ENCODE peak calls at places on chromosomes 1 and 21, in four cellular contexts. C, S, P and F are unnamed samples.

GRCh38 chr21:31371715-31372114 is 27.7 kb upstream of the TIAM1 start:
- DNase-seq in C (no peak), S (no peak), P (no peak), F (no peak)

GRCh38 chr1:152112101-152112884 is 3.0 kb downstream of the TCHH start:
- DNase-seq in C (no peak), S (no peak), P (no peak), F (peak)

GRCh38 chr1:228407118-228408040 is 744 bp upstream of the TRIM11 start:
- DNase-seq in C (no peak), S (no peak), P (no peak), F (no peak)

GRCh38 chr1:204263240-204263848 is 49.6 kb upstream of the GOLT1A start:
- DNase-seq in C (no peak), S (no peak), P (no peak), F (no peak)

GRCh38 chr1:7679159-7679872 is 91.8 kb upstream of the VAMP3 start:
- DNase-seq in C (no peak), S (no peak), P (no peak), F (no peak)

GRCh38 chr1:202680586-202681352 is 29.5 kb downstream of the SYT2 start:
- DNase-seq in C (no peak), S (no peak), P (no peak), F (no peak)

GRCh38 chr1:181987334-181987870 is 74.1 kb downstream of the ZNF648 start:
- DNase-seq in C (no peak), S (no peak), P (no peak), F (no peak)

GRCh38 chr1:16115468-16116363 is 40.2 kb downstream of the EPHA2 start:
- DNase-seq in C (no peak), S (no peak), P (no peak), F (no peak)

GRCh38 chr1:50265790-50266314 is 157.1 kb downstream of the ELAVL4 start:
- DNase-seq in C (no peak), S (no peak), P (no peak), F (no peak)

GRCh38 chr1:36691374-36691773 is 208.7 kb upstream of the CSF3R start:
- DNase-seq in C (no peak), S (no peak), P (no peak), F (no peak)

GRCh38 chr1:3266870-3267549 is 187.5 kb upstream of the ARHGEF16 start:
- DNase-seq in C (no peak), S (no peak), P (no peak), F (no peak)

GRCh38 chr1:115748396-115749130 is 20.0 kb downstream of the CASQ2 start:
- DNase-seq in C (no peak), S (no peak), P (no peak), F (no peak)

GRCh38 chr1:20701446-20701845 is 16.4 kb downstream of the KIF17 start:
- DNase-seq in C (no peak), S (no peak), P (no peak), F (no peak)

GRCh38 chr1:216261631-216262030 is 161.6 kb downstream of the USH2A start:
- DNase-seq in C (no peak), S (no peak), P (no peak), F (no peak)

GRCh38 chr1:217274927-217275616 is 355.8 kb downstream of the GPATCH2 start:
- DNase-seq in C (no peak), S (no peak), P (no peak), F (no peak)

GRCh38 chr1:209411491-209411929 is 172.0 kb upstream of the CAMK1G start:
- DNase-seq in C (no peak), S (no peak), P (no peak), F (no peak)

GRCh38 chr1:38522998-38523939 is 336.3 kb downstream of the RRAGC start:
- DNase-seq in C (no peak), S (no peak), P (peak), F (no peak)

GRCh38 chr1:37478890-37479254 is 4.5 kb downstream of the ZC3H12A start:
- DNase-seq in C (no peak), S (no peak), P (no peak), F (no peak)

GRCh38 chr1:166273618-166274017 is 106.8 kb upstream of the FAM78B start:
- DNase-seq in C (no peak), S (no peak), P (no peak), F (no peak)

GRCh38 chr1:244296010-244296409 is 155.7 kb downstream of the ADSS2 start:
- DNase-seq in C (no peak), S (no peak), P (no peak), F (no peak)

GRCh38 chr1:203607169-203607873 is 19.3 kb upstream of the ATP2B4 start:
- DNase-seq in C (no peak), S (no peak), P (peak), F (no peak)

GRCh38 chr1:9115656-9116205 is 13.2 kb downstream of the GPR157 start:
- DNase-seq in C (no peak), S (no peak), P (no peak), F (no peak)

GRCh38 chr1:66495490-66495889 is 38.5 kb upstream of the SGIP1 start:
- DNase-seq in C (no peak), S (no peak), P (no peak), F (no peak)

GRCh38 chr1:61043010-61043820 is 39.1 kb upstream of the NFIA start:
- DNase-seq in C (peak), S (no peak), P (no peak), F (peak)

GRCh38 chr1:12464028-12464427 is 154.0 kb downstream of the DHRS3 start:
- DNase-seq in C (no peak), S (no peak), P (peak), F (no peak)

GRCh38 chr1:200899015-200899386 is 4.3 kb downstream of the INAVA start:
- DNase-seq in C (no peak), S (no peak), P (no peak), F (peak)

GRCh38 chr1:147585640-147586383 is 44.5 kb downstream of the BCL9 start:
- DNase-seq in C (no peak), S (no peak), P (no peak), F (no peak)

GRCh38 chr1:171563675-171564074 is 58.4 kb upstream of the MYOCOS start:
- DNase-seq in C (no peak), S (no peak), P (no peak), F (no peak)

GRCh38 chr1:231770776-231771175 is 144.2 kb downstream of the DISC1 start:
- DNase-seq in C (no peak), S (no peak), P (no peak), F (no peak)

GRCh38 chr1:110005971-110006370 is 21.4 kb downstream of the AHCYL1 start:
- DNase-seq in C (no peak), S (no peak), P (no peak), F (no peak)

GRCh38 chr1:16153999-16154673 is 1.7 kb downstream of the EPHA2 start:
- DNase-seq in C (no peak), S (no peak), P (no peak), F (no peak)

GRCh38 chr1:54280652-54281051 is 80.7 kb downstream of the MRPL37 start:
- DNase-seq in C (no peak), S (no peak), P (no peak), F (no peak)

GRCh38 chr1:3789421-3790300 is 6.6 kb downstream of the LRRC47 start:
- DNase-seq in C (no peak), S (no peak), P (no peak), F (no peak)

GRCh38 chr1:110348050-110348449 is 8.9 kb downstream of the RBM15 start:
- DNase-seq in C (no peak), S (no peak), P (no peak), F (no peak)

DNA sequence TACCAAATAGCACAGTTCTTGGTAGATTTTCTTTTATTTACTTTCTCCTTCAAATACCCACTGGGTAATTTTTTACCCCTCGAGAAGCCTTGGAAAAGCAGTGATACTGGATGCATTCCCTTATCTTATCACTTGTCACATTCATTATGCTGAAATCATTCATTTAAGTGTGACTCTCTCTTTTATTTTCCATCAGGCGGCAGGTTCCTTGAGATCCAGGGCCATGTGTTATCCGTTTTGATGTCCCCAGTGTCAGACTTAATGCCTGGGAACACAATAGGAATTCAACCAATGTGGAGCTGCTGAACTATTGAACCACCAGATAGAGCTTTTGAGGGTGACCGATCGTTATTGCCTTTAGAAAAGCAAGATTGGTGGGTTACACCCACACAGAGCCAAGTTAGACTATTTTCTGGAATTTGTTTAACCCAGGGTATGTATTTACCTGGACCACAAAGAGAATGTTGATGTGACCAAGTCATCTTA is 51.5 kb upstream of the ATP5PO start:
- DNase-seq in C (no peak), S (no peak), P (no peak), F (no peak)
- TF ChIP-seq SPI1 in C (no peak), S (no peak), P (no peak), F (no peak)

DNA sequence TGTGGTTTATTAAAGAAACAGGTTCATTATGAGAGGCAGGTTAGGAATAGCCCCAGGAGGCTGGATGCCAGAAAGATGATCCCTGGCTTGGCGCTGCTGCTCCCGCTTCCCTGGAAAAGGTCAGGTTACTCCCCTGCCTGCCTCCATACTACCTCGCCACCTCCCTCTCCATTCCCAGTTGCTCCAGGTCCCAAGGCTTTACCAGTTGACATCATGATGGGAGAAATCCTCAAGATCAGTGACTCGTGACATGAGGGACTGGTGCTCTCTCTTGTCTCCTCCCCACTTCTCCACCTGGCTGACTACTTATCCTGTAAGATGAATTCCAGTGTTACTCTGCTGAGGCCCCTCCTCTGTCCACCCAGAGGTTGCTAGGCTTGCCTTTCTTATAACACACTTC is 19.7 kb downstream of the VASH2 start:
- DNase-seq in C (no peak), S (no peak), P (no peak), F (no peak)
- TF ChIP-seq SPI1 in C (no peak), S (no peak), P (no peak), F (no peak)

DNA sequence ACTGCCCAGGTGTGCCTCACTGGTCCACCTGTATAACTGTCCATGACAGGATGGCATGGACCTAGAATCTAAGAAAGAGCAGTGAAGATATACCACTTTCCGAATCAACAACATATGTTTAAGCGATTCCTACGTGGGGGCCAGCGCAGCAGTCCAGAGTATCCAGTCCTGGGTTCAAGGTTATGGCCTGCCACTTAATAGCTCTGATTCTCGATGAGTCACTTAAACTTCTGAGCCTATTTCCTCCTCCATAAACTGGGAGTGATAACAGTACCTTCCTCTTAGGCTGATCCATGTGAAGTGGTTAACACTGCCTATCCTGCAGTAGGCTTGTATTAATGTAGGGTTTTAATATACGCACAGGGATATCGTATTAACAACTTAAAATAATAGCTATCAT is 2.8 kb downstream of the STPG1 start:
- DNase-seq in C (no peak), S (no peak), P (no peak), F (no peak)
- TF ChIP-seq SPI1 in C (no peak), S (no peak), P (no peak), F (no peak)

DNA sequence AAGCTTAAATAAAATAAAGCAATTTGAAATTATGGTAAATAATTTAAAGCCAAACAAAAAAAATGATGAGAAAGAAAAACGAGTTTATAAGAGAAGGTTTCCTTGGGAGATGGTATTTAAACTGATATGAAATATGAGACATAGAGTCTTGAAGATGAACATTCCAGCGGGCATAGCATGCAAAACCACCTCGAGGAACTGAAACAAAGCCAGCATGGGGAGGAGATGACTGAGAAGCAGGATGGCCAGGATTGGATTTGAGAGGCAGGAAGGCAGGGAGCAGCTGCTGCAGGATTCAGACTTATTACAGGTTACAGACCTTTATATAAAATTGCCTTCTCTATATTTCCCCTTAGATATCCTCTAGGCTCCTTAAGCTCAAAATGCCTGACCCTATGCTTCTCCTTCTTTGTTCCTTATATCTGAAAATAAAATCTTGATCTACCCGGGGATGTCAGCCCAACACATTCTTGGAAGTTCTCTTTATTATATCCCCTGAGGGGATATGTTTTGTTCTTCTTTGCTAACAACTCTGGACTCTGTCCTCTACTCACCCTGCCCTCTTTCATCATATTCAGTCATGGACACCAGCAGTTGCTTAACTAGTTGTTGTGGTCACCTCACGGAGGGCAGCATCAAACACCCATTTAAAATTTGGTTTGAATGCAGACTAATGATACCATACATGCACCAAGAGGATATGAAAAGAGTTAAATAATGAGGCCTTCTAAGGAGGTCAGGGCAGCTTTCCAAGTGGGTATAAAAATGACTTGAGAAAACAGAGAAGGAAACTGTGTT is 719.1 kb upstream of the B3GALT2 start:
- DNase-seq in C (no peak), S (no peak), P (no peak), F (no peak)
- TF ChIP-seq SPI1 in C (no peak), S (no peak), P (no peak), F (no peak)

GRCh38 chr1:31614538-31615005 is 2.9 kb upstream of the HCRTR1 start:
- DNase-seq in C (no peak), S (no peak), P (no peak), F (no peak)

GRCh38 chr1:31617917-31618746 is 643 bp downstream of the HCRTR1 start:
- DNase-seq in C (peak), S (no peak), P (peak), F (peak)

GRCh38 chr1:31615939-31616338 is 1.6 kb upstream of the HCRTR1 start:
- DNase-seq in C (no peak), S (no peak), P (no peak), F (no peak)

GRCh38 chr1:31617218-31617916 is at the start of gene HCRTR1:
- DNase-seq in C (no peak), S (no peak), P (no peak), F (no peak)

DNA sequence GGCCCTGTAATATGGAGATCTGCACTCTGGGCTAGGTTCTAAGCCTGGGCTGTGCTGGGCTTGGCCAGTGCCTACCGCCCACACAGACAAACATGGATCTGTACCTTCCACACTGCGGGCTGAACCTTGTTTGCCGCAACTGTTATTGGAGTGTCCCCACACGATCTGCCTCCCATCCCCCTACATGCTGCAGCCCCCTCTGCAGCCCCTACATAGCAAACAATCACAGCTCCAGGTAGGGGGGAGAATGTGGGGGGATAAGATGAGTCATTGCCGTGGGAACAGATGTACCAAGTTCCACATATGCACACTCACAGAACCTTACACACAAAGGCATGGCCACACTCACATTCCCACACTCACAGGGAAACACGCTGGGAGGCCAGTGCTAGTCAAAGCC is 2.1 kb upstream of the HCRTR1 start:
- DNase-seq in C (no peak), S (no peak), P (no peak), F (no peak)
- TF ChIP-seq SPI1 in C (no peak), S (no peak), P (no peak), F (no peak)

DNA sequence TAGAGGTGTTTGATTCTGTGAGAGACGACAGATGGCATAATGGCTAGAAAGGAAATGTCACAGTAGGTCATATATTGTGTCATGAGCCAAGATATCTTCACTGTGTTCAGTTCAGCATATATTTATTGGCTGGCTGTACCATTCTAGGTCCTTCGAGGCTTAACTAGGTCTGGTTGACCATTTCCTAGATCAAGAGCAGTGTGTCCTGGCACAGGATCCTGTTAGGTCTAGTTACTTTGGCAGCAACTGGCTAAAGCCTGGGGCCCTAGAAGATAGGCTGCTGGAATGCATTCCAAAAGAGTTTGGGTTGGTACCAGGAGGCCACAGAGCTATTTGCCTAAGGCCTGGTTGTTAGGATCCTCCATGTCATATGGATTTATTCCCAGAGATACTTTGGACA is 20.9 kb downstream of the ZBTB40 start:
- DNase-seq in C (no peak), S (no peak), P (no peak), F (no peak)
- TF ChIP-seq SPI1 in C (no peak), S (no peak), P (no peak), F (no peak)

DNA sequence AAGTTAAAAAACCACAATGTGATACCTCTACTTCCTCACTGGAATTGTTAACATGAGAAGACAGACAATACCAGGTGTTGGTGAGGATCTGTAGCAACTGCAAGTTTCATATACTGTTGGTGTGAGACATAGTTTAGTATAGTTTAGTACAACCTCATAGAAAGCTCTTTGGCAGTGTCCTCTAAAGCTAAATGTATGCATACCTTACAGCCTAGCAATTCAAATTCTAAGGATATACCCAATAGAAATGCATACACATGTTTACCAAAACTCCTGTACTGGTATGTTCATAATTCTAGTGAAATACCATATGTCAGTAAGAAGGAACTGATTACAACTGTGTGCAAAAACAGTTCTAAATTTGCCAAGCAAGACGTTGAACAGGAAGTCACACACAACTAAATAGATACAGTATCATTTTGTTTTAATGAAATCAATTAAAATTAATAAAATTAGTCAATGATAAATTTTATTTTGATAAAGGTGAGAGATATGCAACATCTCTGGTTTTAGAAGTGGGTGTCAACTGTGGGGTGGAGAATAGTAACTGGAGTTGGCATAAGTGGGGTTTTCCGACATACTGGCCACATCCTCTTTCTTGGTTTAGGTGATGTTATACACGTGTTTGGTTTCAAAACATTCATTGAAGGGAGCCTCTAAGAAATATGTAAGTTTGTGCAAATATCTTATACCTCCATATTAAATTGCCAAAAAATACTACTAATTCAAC is 450.7 kb downstream of the PTPRC start:
- DNase-seq in C (no peak), S (peak), P (no peak), F (no peak)
- TF ChIP-seq SPI1 in C (peak), S (peak), P (no peak), F (peak)